ENCODE peak calls at places on chromosomes 16 and 17, in five cellular contexts. S is neural crest cell, A is foreskin keratinocyte, V is EL, W is GM13977. B is an unnamed sample.

GRCh38 chr17:64615025-64615677 is 47.0 kb downstream of the SMURF2 start:
- DNase-seq in W (no peak), A (no peak), V (peak), S (no peak), B (no peak)

GRCh38 chr17:71500761-71501555 is 619.9 kb upstream of the SOX9 start:
- DNase-seq in S (no peak), W (no peak), A (peak), V (peak), B (no peak)

GRCh38 chr16:1153480-1154160 is 714 bp downstream of the CACNA1H start:
- DNase-seq in V (no peak), S (no peak), W (no peak), A (no peak), B (no peak)

GRCh38 chr16:84090212-84090611 is 26.5 kb downstream of the MBTPS1 start:
- DNase-seq in W (no peak), A (no peak), S (no peak), V (no peak), B (no peak)

GRCh38 chr17:71084219-71084618 is 914.9 kb downstream of the KCNJ2 start:
- DNase-seq in A (peak), V (peak), S (peak), W (no peak), B (peak)

GRCh38 chr17:40122944-40123810 is 1.4 kb downstream of the MSL1 start:
- DNase-seq in S (peak), A (no peak), V (peak), W (peak), B (no peak)

GRCh38 chr16:80948886-80949502 is 57.7 kb downstream of the CMC2 start:
- DNase-seq in A (no peak), S (peak), V (peak), W (no peak), B (peak)

GRCh38 chr17:3636908-3637373 is 381 bp downstream of the CTNS start:
- DNase-seq in S (no peak), V (peak), W (peak), A (no peak), B (no peak)

GRCh38 chr17:75486151-75486550 is 29.2 kb downstream of the CASKIN2 start:
- DNase-seq in S (no peak), A (no peak), W (no peak), V (no peak), B (no peak)

GRCh38 chr16:49952386-49952785 is 72.6 kb upstream of the CNEP1R1 start:
- DNase-seq in V (peak), W (no peak), S (no peak), A (peak), B (peak)

GRCh38 chr17:82235775-82236141 is 6.9 kb downstream of the SLC16A3 start:
- DNase-seq in V (no peak), A (no peak), S (no peak), W (no peak), B (no peak)

GRCh38 chr17:68649324-68649723 is 48.2 kb upstream of the FAM20A start:
- DNase-seq in W (no peak), A (no peak), S (no peak), V (no peak), B (no peak)

GRCh38 chr17:64398330-64398729 is 7.7 kb upstream of the PECAM1 start:
- DNase-seq in A (no peak), W (no peak), S (no peak), V (no peak), B (no peak)

GRCh38 chr16:82082543-82083244 is 47.6 kb downstream of the HSD17B2 start:
- DNase-seq in A (peak), W (peak), S (no peak), V (peak), B (peak)

GRCh38 chr17:49557204-49558024 is 18.3 kb upstream of the NXPH3 start:
- DNase-seq in A (no peak), V (peak), W (peak), S (peak), B (peak)

GRCh38 chr16:25689137-25689836 is 2.5 kb upstream of the HS3ST4 start:
- DNase-seq in V (no peak), W (no peak), S (no peak), A (no peak), B (no peak)

GRCh38 chr17:48100591-48101011 is 677 bp downstream of the CBX1 start:
- DNase-seq in S (peak), V (peak), A (peak), W (no peak), B (peak)

GRCh38 chr17:56754523-56755208 is 79.1 kb downstream of the C17orf67 start:
- DNase-seq in V (peak), A (no peak), W (no peak), S (no peak), B (no peak)

B was measured in HCT116.